ENCODE peak calls at places on chromosomes 3 and 15, in ten cellular contexts. One of them, this sample, is unnamed.

GRCh38 chr3:113626513-113627371 is 69.7 kb downstream of the USF3 start:
- DNase-seq in stimulated activated CD4-positive, alpha-beta T cell treated with anti-CD3 and anti-CD28 coated beads, Interleukin-2, amount 100 ng/mL, for 48 hours: no peak
- DNase-seq in RKO: peak; percentile 85
- DNase-seq in stimulated activated CD8-positive, alpha-beta memory T cell treated with anti-CD3 and anti-CD28 coated beads, Interleukin-2, amount 100 ng/mL, for 48 hours: no peak
- DNase-seq in NB4: peak; percentile 83
- DNase-seq in T-helper 9 cell: no peak
- DNase-seq in IMR-90: peak; percentile 58
- DNase-seq in endothelial cell: peak; percentile 58
- DNase-seq in fibroblast of the aortic adventitia: peak; percentile 67
- DNase-seq in EL: peak; percentile 68
- DNase-seq in this sample: no peak

GRCh38 chr15:38810686-38811085 is 246.1 kb upstream of the RASGRP1 start:
- DNase-seq in stimulated activated CD8-positive, alpha-beta memory T cell treated with anti-CD3 and anti-CD28 coated beads, Interleukin-2, amount 100 ng/mL, for 48 hours: no peak
- DNase-seq in fibroblast of the aortic adventitia: peak; percentile 15
- DNase-seq in IMR-90: peak; percentile 5
- DNase-seq in T-helper 9 cell: no peak
- DNase-seq in EL: no peak
- DNase-seq in NB4: no peak
- DNase-seq in stimulated activated CD4-positive, alpha-beta T cell treated with anti-CD3 and anti-CD28 coated beads, Interleukin-2, amount 100 ng/mL, for 48 hours: no peak
- DNase-seq in RKO: no peak
- DNase-seq in endothelial cell: no peak
- DNase-seq in this sample: no peak

GRCh38 chr3:34483290-34483887 is 685.0 kb downstream of the PDCD6IP start:
- DNase-seq in T-helper 9 cell: no peak
- DNase-seq in endothelial cell: no peak
- DNase-seq in stimulated activated CD4-positive, alpha-beta T cell treated with anti-CD3 and anti-CD28 coated beads, Interleukin-2, amount 100 ng/mL, for 48 hours: no peak
- DNase-seq in fibroblast of the aortic adventitia: no peak
- DNase-seq in EL: no peak
- DNase-seq in stimulated activated CD8-positive, alpha-beta memory T cell treated with anti-CD3 and anti-CD28 coated beads, Interleukin-2, amount 100 ng/mL, for 48 hours: no peak
- DNase-seq in IMR-90: no peak
- DNase-seq in NB4: no peak
- DNase-seq in RKO: no peak
- DNase-seq in this sample: no peak

GRCh38 chr3:31733234-31733667 is 200.5 kb downstream of the STT3B start:
- DNase-seq in stimulated activated CD4-positive, alpha-beta T cell treated with anti-CD3 and anti-CD28 coated beads, Interleukin-2, amount 100 ng/mL, for 48 hours: no peak
- DNase-seq in NB4: no peak
- DNase-seq in IMR-90: no peak
- DNase-seq in endothelial cell: no peak
- DNase-seq in stimulated activated CD8-positive, alpha-beta memory T cell treated with anti-CD3 and anti-CD28 coated beads, Interleukin-2, amount 100 ng/mL, for 48 hours: no peak
- DNase-seq in EL: no peak
- DNase-seq in RKO: no peak
- DNase-seq in T-helper 9 cell: no peak
- DNase-seq in fibroblast of the aortic adventitia: peak; percentile 8
- DNase-seq in this sample: no peak

GRCh38 chr15:71447328-71448250 is 332.3 kb downstream of the THSD4 start:
- DNase-seq in T-helper 9 cell: no peak
- DNase-seq in stimulated activated CD8-positive, alpha-beta memory T cell treated with anti-CD3 and anti-CD28 coated beads, Interleukin-2, amount 100 ng/mL, for 48 hours: no peak
- DNase-seq in fibroblast of the aortic adventitia: no peak
- DNase-seq in RKO: peak; percentile 21
- DNase-seq in endothelial cell: no peak
- DNase-seq in NB4: no peak
- DNase-seq in IMR-90: peak; percentile 36
- DNase-seq in EL: peak; percentile 75
- DNase-seq in stimulated activated CD4-positive, alpha-beta T cell treated with anti-CD3 and anti-CD28 coated beads, Interleukin-2, amount 100 ng/mL, for 48 hours: no peak
- DNase-seq in this sample: no peak

GRCh38 chr3:56683122-56683817 is at the start of gene TASOR:
- DNase-seq in fibroblast of the aortic adventitia: peak; percentile 69
- DNase-seq in T-helper 9 cell: peak; percentile 83
- DNase-seq in NB4: peak; percentile 88
- DNase-seq in IMR-90: peak; percentile 60
- DNase-seq in endothelial cell: peak; percentile 78
- DNase-seq in RKO: peak; percentile 86
- DNase-seq in EL: peak; percentile 79
- DNase-seq in stimulated activated CD8-positive, alpha-beta memory T cell treated with anti-CD3 and anti-CD28 coated beads, Interleukin-2, amount 100 ng/mL, for 48 hours: peak; percentile 83
- DNase-seq in stimulated activated CD4-positive, alpha-beta T cell treated with anti-CD3 and anti-CD28 coated beads, Interleukin-2, amount 100 ng/mL, for 48 hours: peak; percentile 89
- DNase-seq in this sample: peak; percentile 87

GRCh38 chr3:38597502-38598060 is 51.9 kb downstream of the SCN5A start:
- DNase-seq in stimulated activated CD8-positive, alpha-beta memory T cell treated with anti-CD3 and anti-CD28 coated beads, Interleukin-2, amount 100 ng/mL, for 48 hours: no peak
- DNase-seq in RKO: no peak
- DNase-seq in stimulated activated CD4-positive, alpha-beta T cell treated with anti-CD3 and anti-CD28 coated beads, Interleukin-2, amount 100 ng/mL, for 48 hours: no peak
- DNase-seq in NB4: no peak
- DNase-seq in endothelial cell: no peak
- DNase-seq in IMR-90: no peak
- DNase-seq in fibroblast of the aortic adventitia: no peak
- DNase-seq in EL: no peak
- DNase-seq in T-helper 9 cell: no peak
- DNase-seq in this sample: no peak

GRCh38 chr3:9622438-9622837 is 26.9 kb upstream of the MTMR14 start:
- DNase-seq in T-helper 9 cell: no peak
- DNase-seq in fibroblast of the aortic adventitia: no peak
- DNase-seq in EL: no peak
- DNase-seq in endothelial cell: no peak
- DNase-seq in stimulated activated CD8-positive, alpha-beta memory T cell treated with anti-CD3 and anti-CD28 coated beads, Interleukin-2, amount 100 ng/mL, for 48 hours: no peak
- DNase-seq in stimulated activated CD4-positive, alpha-beta T cell treated with anti-CD3 and anti-CD28 coated beads, Interleukin-2, amount 100 ng/mL, for 48 hours: no peak
- DNase-seq in NB4: no peak
- DNase-seq in RKO: no peak
- DNase-seq in IMR-90: no peak
- DNase-seq in this sample: no peak

GRCh38 chr3:77122610-77123009 is 82.7 kb downstream of the ROBO2 start:
- DNase-seq in stimulated activated CD4-positive, alpha-beta T cell treated with anti-CD3 and anti-CD28 coated beads, Interleukin-2, amount 100 ng/mL, for 48 hours: no peak
- DNase-seq in IMR-90: no peak
- DNase-seq in endothelial cell: no peak
- DNase-seq in EL: no peak
- DNase-seq in T-helper 9 cell: no peak
- DNase-seq in stimulated activated CD8-positive, alpha-beta memory T cell treated with anti-CD3 and anti-CD28 coated beads, Interleukin-2, amount 100 ng/mL, for 48 hours: no peak
- DNase-seq in RKO: no peak
- DNase-seq in NB4: no peak
- DNase-seq in fibroblast of the aortic adventitia: no peak
- DNase-seq in this sample: no peak

GRCh38 chr3:111080357-111080937 is 8.8 kb downstream of the NECTIN3 start:
- DNase-seq in endothelial cell: no peak
- DNase-seq in NB4: peak; percentile 10
- DNase-seq in IMR-90: peak; percentile 78
- DNase-seq in fibroblast of the aortic adventitia: peak; percentile 71
- DNase-seq in T-helper 9 cell: no peak
- DNase-seq in EL: peak; percentile 72
- DNase-seq in stimulated activated CD4-positive, alpha-beta T cell treated with anti-CD3 and anti-CD28 coated beads, Interleukin-2, amount 100 ng/mL, for 48 hours: no peak
- DNase-seq in stimulated activated CD8-positive, alpha-beta memory T cell treated with anti-CD3 and anti-CD28 coated beads, Interleukin-2, amount 100 ng/mL, for 48 hours: no peak
- DNase-seq in RKO: peak; percentile 63
- DNase-seq in this sample: no peak